ENCODE peak calls at places on chromosome 5, in six cellular contexts. K is cardiac muscle cell; Q is HCT116; C is sigmoid colon; E is fibroblast of lung; X is effector memory CD4-positive, alpha-beta T cell. A is an unnamed sample.
A peak's percentile ranks its signal among the peaks of the same experiment; 100 is the strongest.

GRCh38 chr5:173423452-173424117 is 95.4 kb upstream of the STC2 start:
- DNase-seq in K (no peak), Q (no peak), C (no peak), E (no peak), X (no peak), A (no peak)

GRCh38 chr5:113682497-113683136 is 169.1 kb downstream of the YTHDC2 start:
- DNase-seq in K (peak; percentile 21), Q (peak; percentile 7), C (no peak), E (no peak), X (no peak), A (no peak)

GRCh38 chr5:10975915-10976314 is 214.9 kb upstream of the DAP start:
- DNase-seq in K (no peak), Q (no peak), C (no peak), E (peak; percentile 82), X (no peak), A (no peak)

GRCh38 chr5:33231935-33232334 is 208.8 kb upstream of the TARS1 start:
- DNase-seq in K (peak; percentile 40), Q (no peak), C (no peak), E (peak; percentile 41), X (no peak), A (no peak)

GRCh38 chr5:168285696-168286095 is 5.7 kb upstream of the WWC1 start:
- DNase-seq in K (no peak), Q (no peak), C (no peak), E (no peak), X (no peak), A (no peak)

GRCh38 chr5:2656186-2656585 is 95.3 kb downstream of the IRX2 start:
- DNase-seq in K (peak; percentile 29), Q (no peak), C (no peak), E (peak; percentile 98), X (no peak), A (peak; percentile 73)

GRCh38 chr5:100790170-100790665 is 112.9 kb downstream of the ST8SIA4 start:
- DNase-seq in K (no peak), Q (no peak), C (no peak), E (no peak), X (no peak), A (no peak)

GRCh38 chr5:27311544-27311943 is 273.2 kb upstream of the CDH9 start:
- DNase-seq in K (peak; percentile 46), Q (no peak), C (no peak), E (peak; percentile 61), X (no peak), A (no peak)

GRCh38 chr5:14032944-14033343 is 88.5 kb upstream of the DNAH5 start:
- DNase-seq in K (peak; percentile 48), Q (peak; percentile 59), C (no peak), E (peak; percentile 84), X (no peak), A (peak; percentile 95)

GRCh38 chr5:133220851-133221674 is 169.2 kb downstream of the HSPA4 start:
- DNase-seq in K (peak; percentile 35), Q (no peak), C (peak; percentile 18), E (peak; percentile 42), X (no peak), A (peak; percentile 64)
- H3K4me3 ChIP-seq in K (no peak overlapping the region), Q (no peak overlapping the region), C (no peak overlapping the region), E (no peak overlapping the region), X (no peak overlapping the region), A (no peak overlapping the region)

GRCh38 chr5:178989311-178989710 is 5.8 kb downstream of the GRM6 start:
- DNase-seq in K (no peak), Q (no peak), C (no peak), E (no peak), X (no peak), A (no peak)
- H3K9me3 ChIP-seq in K (no peaks in the 10 kb centered on the region), Q (no peaks in the 10 kb centered on the region), C (peaks cover 37% of the 10 kb centered on the region), E (no peaks in the 10 kb centered on the region), X (no peaks in the 10 kb centered on the region), A (peaks cover 9% of the 10 kb centered on the region)

DNA sequence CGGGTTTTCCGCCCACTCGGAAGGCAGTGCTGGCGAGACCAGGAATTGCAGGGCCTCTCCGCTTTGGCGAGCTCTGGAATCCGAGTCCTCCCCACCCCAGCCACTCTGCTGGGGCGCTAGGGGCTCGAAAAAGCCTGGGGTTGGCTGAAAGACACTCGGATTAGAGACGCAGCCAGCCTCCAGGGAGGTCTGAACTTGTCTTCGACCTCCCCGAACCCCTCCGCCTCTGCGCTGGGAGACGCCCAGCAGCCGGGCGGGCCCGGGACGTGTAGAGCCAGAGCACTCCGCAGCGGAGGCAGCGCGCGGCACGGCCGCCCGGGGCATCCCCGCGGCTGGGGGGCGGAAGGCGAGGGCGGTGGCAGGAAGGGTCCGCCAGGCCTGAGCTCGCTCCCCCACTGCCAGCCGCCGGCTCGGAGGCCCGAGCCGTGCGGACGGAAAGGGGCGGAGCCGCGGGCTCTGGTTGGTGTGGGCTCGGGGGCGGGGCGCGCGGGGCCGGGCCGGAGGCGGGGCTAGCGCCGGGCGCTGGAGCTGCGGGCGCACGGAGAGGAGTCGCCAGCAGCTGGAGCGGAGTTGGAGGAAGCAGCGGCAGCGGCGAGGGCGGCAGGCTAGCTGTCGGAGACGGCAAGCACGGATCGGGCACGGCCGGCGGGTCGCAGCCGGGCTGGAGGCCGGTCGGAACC is at the start of gene PIK3R1:
- DNase-seq in K (peak; percentile 98), Q (peak; percentile 64), C (peak; percentile 97), E (peak; percentile 91), X (peak; percentile 86), A (peak; percentile 95)
- H3K27me3 ChIP-seq in K (no peaks in the 10 kb centered on the region), Q (no peaks in the 10 kb centered on the region), C (no peaks in the 10 kb centered on the region), E (no peaks in the 10 kb centered on the region), X (no peaks in the 10 kb centered on the region), A (no peaks in the 10 kb centered on the region)

DNA sequence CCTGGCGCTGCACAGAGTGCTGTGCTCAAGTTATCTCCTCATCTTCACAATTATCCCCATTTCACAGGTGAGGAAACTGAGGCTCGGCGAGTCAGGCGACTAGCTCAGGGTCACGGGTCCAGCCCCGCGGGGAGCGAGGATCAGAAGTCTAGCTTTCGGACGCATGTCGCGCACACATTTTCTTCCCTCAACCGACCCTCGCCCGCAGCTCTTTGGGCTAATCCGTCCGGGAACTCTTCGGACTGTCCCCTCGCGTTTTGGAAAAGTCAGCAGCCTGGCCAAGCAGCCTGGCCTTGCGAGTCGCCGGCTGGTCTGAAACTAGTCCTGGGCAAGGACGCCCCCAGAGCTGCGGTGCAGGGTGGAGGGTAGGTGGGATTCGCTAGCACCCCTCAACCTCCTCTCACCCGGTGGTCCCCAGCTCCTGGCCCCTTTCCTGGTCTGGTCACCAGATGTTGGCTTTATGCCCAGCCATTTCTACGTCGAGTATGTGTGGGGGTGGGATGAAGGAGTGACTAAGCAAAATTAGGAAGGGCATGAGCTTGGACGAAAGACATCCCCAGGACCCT is 518 bp downstream of the BHMT2 start:
- DNase-seq in K (peak; percentile 55), Q (no peak), C (peak; percentile 65), E (peak; percentile 44), X (no peak), A (no peak)
- H3K4me3 ChIP-seq in K (no peak overlapping the region), Q (no peak overlapping the region), C (peak overlapping the region; percentile 53), E (peak overlapping the region; percentile 50), X (no peak overlapping the region), A (no peak overlapping the region)

GRCh38 chr5:83720805-83721431 is at the start of gene HAPLN1:
- DNase-seq in K (peak; percentile 46), Q (no peak), C (no peak), E (peak; percentile 36), X (no peak), A (no peak)

GRCh38 chr5:83726912-83727311 is 6.3 kb upstream of the HAPLN1 start:
- DNase-seq in K (no peak), Q (no peak), C (no peak), E (peak; percentile 87), X (no peak), A (no peak)

GRCh38 chr5:83721878-83722779 is 1.5 kb upstream of the HAPLN1 start:
- DNase-seq in K (peak; percentile 84), Q (peak; percentile 66), C (peak; percentile 76), E (peak; percentile 78), X (no peak), A (peak; percentile 71)

GRCh38 chr5:83724001-83724400 is 3.3 kb upstream of the HAPLN1 start:
- DNase-seq in K (no peak), Q (no peak), C (no peak), E (no peak), X (no peak), A (no peak)

GRCh38 chr5:83724915-83725314 is 4.3 kb upstream of the HAPLN1 start:
- DNase-seq in K (no peak), Q (no peak), C (no peak), E (no peak), X (no peak), A (no peak)
- H3K9me3 ChIP-seq in K (no peaks in the 10 kb centered on the region), Q (no peaks in the 10 kb centered on the region), C (no peaks in the 10 kb centered on the region), E (no peaks in the 10 kb centered on the region), X (no peaks in the 10 kb centered on the region), A (no peaks in the 10 kb centered on the region)

DNA sequence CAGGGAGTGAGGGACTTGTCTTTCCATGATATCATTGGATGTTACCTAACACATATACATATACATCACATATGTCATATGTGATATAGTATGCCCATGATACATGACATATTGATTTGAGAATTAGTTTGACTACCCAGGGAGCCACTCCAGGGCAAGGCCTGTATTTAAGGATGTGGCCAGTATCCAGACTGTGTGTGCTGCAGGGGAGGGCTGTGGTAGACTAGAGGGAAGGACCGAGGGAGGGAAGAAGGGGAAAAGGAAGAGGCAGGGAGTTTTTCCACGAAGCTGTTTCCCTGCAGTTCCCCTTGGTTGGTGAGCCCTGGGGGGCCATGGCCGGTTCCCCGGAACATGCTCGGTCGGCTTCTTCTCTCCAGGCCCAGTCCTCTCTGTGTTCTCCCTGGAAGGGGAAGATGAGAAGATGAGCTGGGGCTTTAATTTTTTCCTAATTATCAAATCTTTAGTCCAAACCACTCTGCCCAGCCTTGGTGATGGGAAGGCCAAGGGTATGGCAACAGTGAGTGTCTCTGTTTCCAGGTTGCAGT is 48.7 kb downstream of the NSUN2 start:
- DNase-seq in K (no peak), Q (no peak), C (no peak), E (no peak), X (no peak), A (no peak)
- H3K27me3 ChIP-seq in K (peaks cover 78% of the 10 kb centered on the region), Q (peaks cover 19% of the 10 kb centered on the region), C (peaks cover 4% of the 10 kb centered on the region), E (peaks cover 26% of the 10 kb centered on the region), X (peaks cover 13% of the 10 kb centered on the region), A (no peaks in the 10 kb centered on the region)

DNA sequence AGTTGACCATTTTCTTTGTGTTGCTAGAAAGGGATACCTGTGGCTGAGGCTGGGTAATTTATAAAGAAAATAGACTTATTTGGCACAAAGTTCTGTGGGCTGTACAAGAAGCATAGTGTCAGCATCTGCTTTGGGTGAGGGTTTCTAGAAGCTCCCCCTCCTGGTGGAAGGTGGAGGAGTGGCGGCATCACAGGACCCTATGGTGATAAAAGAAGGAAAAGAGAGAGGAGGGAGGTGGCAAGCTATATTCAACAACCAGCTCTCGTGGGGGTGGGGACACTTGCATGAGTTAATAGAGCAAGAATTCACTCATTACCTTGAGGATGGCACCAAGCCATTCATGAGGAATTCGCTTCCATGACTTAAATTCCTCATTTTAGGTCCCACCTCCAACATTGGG is 2041.4 kb upstream of the CDH9 start:
- DNase-seq in K (no peak), Q (no peak), C (no peak), E (no peak), X (no peak), A (peak; percentile 5)
- H3K4me3 ChIP-seq in K (no peak overlapping the region), Q (no peak overlapping the region), C (no peak overlapping the region), E (no peak overlapping the region), X (no peak overlapping the region), A (no peak overlapping the region)

GRCh38 chr5:179187681-179188575 is 127.8 kb downstream of the ZNF354C start:
- DNase-seq in K (no peak), Q (no peak), C (no peak), E (no peak), X (no peak), A (no peak)
- H3K9me3 ChIP-seq in K (no peaks in the 10 kb centered on the region), Q (no peaks in the 10 kb centered on the region), C (no peaks in the 10 kb centered on the region), E (no peaks in the 10 kb centered on the region), X (no peaks in the 10 kb centered on the region), A (no peaks in the 10 kb centered on the region)